ENCODE peak calls at places on chromosomes 16 and 17, in four cellular contexts. U is stimulated activated CD8-positive, alpha-beta memory T cell treated with anti-CD3 and anti-CD28 coated beads, Interleukin-7, amount 100 ng/mL, for 4 hours; A is left cardiac atrium; B is HFF-Myc. I is an unnamed sample.

GRCh38 chr16:21689107-21689506 is 25.3 kb downstream of the OTOA start:
- DNase-seq in A (no peak), B (no peak), U (no peak), I (no peak)

GRCh38 chr16:86530251-86531192 is 20.2 kb downstream of the FOXF1 start:
- DNase-seq in B (no peak), U (no peak), A (no peak), I (no peak)

GRCh38 chr17:72116692-72117469 is 3.9 kb upstream of the SOX9 start:
- DNase-seq in A (no peak), U (no peak), B (no peak), I (no peak)

GRCh38 chr17:77388384-77389306 is 247.9 kb downstream of the SEC14L1 start:
- DNase-seq in B (no peak), U (no peak), A (no peak), I (no peak)

GRCh38 chr17:5584383-5584951 is at the start of gene NLRP1:
- DNase-seq in B (peak), U (peak), A (peak), I (peak)

GRCh38 chr17:21043296-21044232 is 753 bp upstream of the USP22 start:
- DNase-seq in A (peak), B (peak), U (peak), I (peak)

GRCh38 chr16:59878479-59878878 is 1144.4 kb upstream of the GOT2 start:
- DNase-seq in U (no peak), B (peak), A (no peak), I (no peak)

GRCh38 chr16:2475413-2476344 is 752 bp downstream of the TBC1D24 start:
- DNase-seq in U (no peak), A (no peak), B (no peak), I (no peak)

GRCh38 chr16:49278567-49278827 is 3.1 kb downstream of the CBLN1 start:
- DNase-seq in A (no peak), U (no peak), B (no peak), I (no peak)

GRCh38 chr17:231191-231965 is 49.9 kb upstream of the DOC2B start:
- DNase-seq in A (peak), U (no peak), B (no peak), I (no peak)

GRCh38 chr17:60557805-60558204 is 31.8 kb upstream of the APPBP2 start:
- DNase-seq in B (no peak), A (no peak), U (no peak), I (no peak)

GRCh38 chr17:40597168-40598020 is 32.1 kb upstream of the CCR7 start:
- DNase-seq in B (no peak), A (no peak), U (no peak), I (no peak)

GRCh38 chr16:77431131-77431670 is 3.6 kb downstream of the ADAMTS18 start:
- DNase-seq in U (no peak), B (no peak), A (no peak), I (no peak)

GRCh38 chr16:46976550-46976949 is 3.1 kb upstream of the DNAJA2 start:
- DNase-seq in U (no peak), A (no peak), B (no peak), I (no peak)

GRCh38 chr17:47273245-47273644 is 19.6 kb downstream of the ITGB3 start:
- DNase-seq in U (no peak), B (no peak), A (no peak), I (no peak)

GRCh38 chr17:73855933-73856332 is 211.7 kb upstream of the SDK2 start:
- DNase-seq in U (no peak), B (no peak), A (no peak), I (peak)

GRCh38 chr16:74667215-74667765 is 613 bp upstream of the RFWD3 start:
- DNase-seq in A (peak), B (no peak), U (no peak), I (peak)

GRCh38 chr17:36971508-36971907 is 22.8 kb downstream of the AATF start:
- DNase-seq in U (no peak), B (no peak), A (no peak), I (no peak)

GRCh38 chr17:30545024-30545423 is 67.8 kb downstream of the GOSR1 start:
- DNase-seq in A (no peak), B (no peak), U (no peak), I (no peak)

GRCh38 chr17:18250259-18250658 is 8.3 kb downstream of the FLII start:
- DNase-seq in B (no peak), A (no peak), U (no peak), I (no peak)

GRCh38 chr17:38921756-38922411 is 3.5 kb upstream of the LASP1NB start:
- DNase-seq in U (no peak), A (no peak), B (no peak), I (no peak)

GRCh38 chr17:49707246-49707607 is 537 bp downstream of the SLC35B1 start:
- DNase-seq in A (no peak), U (no peak), B (no peak), I (no peak)

GRCh38 chr16:51392651-51393187 is 241.6 kb upstream of the SALL1 start:
- DNase-seq in B (peak), A (peak), U (no peak), I (no peak)

GRCh38 chr17:18093616-18094408 is 6.1 kb downstream of the DRG2 start:
- DNase-seq in B (peak), U (no peak), A (peak), I (peak)

GRCh38 chr17:57274162-57274561 is 17.8 kb downstream of the MSI2 start:
- DNase-seq in U (no peak), A (no peak), B (no peak), I (no peak)

GRCh38 chr17:65589321-65589720 is 27.9 kb upstream of the AXIN2 start:
- DNase-seq in A (no peak), B (peak), U (no peak), I (no peak)

GRCh38 chr16:63617990-63618763 is 1503.7 kb downstream of the CDH11 start:
- DNase-seq in B (no peak), A (peak), U (no peak), I (peak)

I was measured in heart right ventricle.